ENCODE peak calls at places on chromosomes 11 and 22, in ten cellular contexts. I is neural progenitor cell, M is esophagus squamous epithelium, E is adrenal gland, L is keratinocyte, U is small intestine, P is GM23248, Y is right atrium auricular region, G is iPS DF 6.9, V is cardiac muscle cell. Z is an unnamed sample. For H3K4me1 and H3K36me3, the result is how much of the 10 kb centered on the place peaks cover.

GRCh38 chr11:123195182-123196059 is at the start of gene CLMP:
- DNase-seq in V (peak), M (no peak), L (no peak), P (peak), U (no peak), G (no peak), I (peak), E (peak), Y (no peak), Z (peak)

GRCh38 chr11:122334546-122335375 is 218.7 kb upstream of the BLID start:
- DNase-seq in L (no peak), U (no peak), Y (no peak), P (no peak), G (no peak), M (no peak), I (no peak), V (no peak), E (no peak), Z (no peak)

GRCh38 chr11:28939381-28939780 is 831.2 kb downstream of the METTL15 start:
- DNase-seq in P (no peak), E (no peak), L (no peak), M (no peak), G (no peak), Y (no peak), V (no peak), U (no peak), I (no peak), Z (no peak)

GRCh38 chr11:24437123-24437522 is 59.7 kb upstream of the LUZP2 start:
- DNase-seq in M (no peak), Y (no peak), U (no peak), I (no peak), P (no peak), G (no peak), V (no peak), L (no peak), E (no peak), Z (no peak)

GRCh38 chr11:71080239-71081097 is 171.9 kb downstream of the SHANK2 start:
- DNase-seq in M (no peak), U (peak), E (peak), P (peak), I (peak), L (peak), G (peak), V (peak), Y (no peak), Z (no peak)

GRCh38 chr11:117839234-117839882 is 14.8 kb upstream of the FXYD2 start:
- DNase-seq in L (no peak), U (peak), M (no peak), Y (no peak), G (no peak), E (no peak), I (no peak), P (no peak), V (no peak), Z (no peak)

GRCh38 chr11:43852057-43852636 is 28.5 kb upstream of the ALKBH3 start:
- DNase-seq in Y (no peak), L (peak), M (no peak), P (peak), I (peak), G (peak), V (peak), U (peak), E (peak), Z (no peak)

GRCh38 chr11:126233391-126233790 is 21.8 kb downstream of the FAM118B start:
- DNase-seq in V (no peak), G (no peak), E (no peak), I (no peak), U (no peak), Y (no peak), L (no peak), P (peak), M (no peak), Z (no peak)

GRCh38 chr22:19478466-19479357 is at the start of gene UFD1:
- DNase-seq in U (peak), P (peak), M (no peak), G (peak), V (peak), E (peak), I (peak), L (peak), Y (peak), Z (peak)

GRCh38 chr22:42343551-42344081 is 73.2 kb upstream of the TCF20 start:
- DNase-seq in G (no peak), E (no peak), P (peak), Y (no peak), M (no peak), L (no peak), V (peak), I (peak), U (no peak), Z (no peak)

GRCh38 chr11:72191961-72192381 is at the start of gene FOLR1:
- DNase-seq in E (no peak), Y (no peak), L (no peak), G (no peak), P (peak), I (peak), V (peak), U (no peak), M (no peak), Z (peak)

GRCh38 chr11:42764936-42765335 is 546.9 kb upstream of the API5 start:
- DNase-seq in G (no peak), Y (no peak), E (no peak), I (no peak), M (no peak), V (no peak), P (no peak), L (no peak), U (no peak), Z (no peak)

GRCh38 chr11:68354181-68354872 is 41.9 kb downstream of the LRP5 start:
- DNase-seq in M (no peak), I (no peak), E (peak), U (peak), P (peak), Y (peak), L (peak), V (no peak), G (no peak), Z (peak)

GRCh38 chr11:45410391-45411215 is 124.5 kb upstream of the SYT13 start:
- DNase-seq in E (no peak), I (peak), P (no peak), G (no peak), M (no peak), Y (no peak), U (no peak), V (no peak), L (no peak), Z (no peak)

GRCh38 chr22:44595841-44596341 is 97.9 kb upstream of the RTL6 start:
- DNase-seq in G (no peak), L (no peak), P (no peak), V (no peak), M (no peak), I (no peak), Y (no peak), E (no peak), U (no peak), Z (no peak)

GRCh38 chr11:107496011-107496410 is 38.4 kb upstream of the CWF19L2 start:
- DNase-seq in M (no peak), P (peak), L (no peak), V (no peak), I (no peak), U (no peak), G (no peak), Y (no peak), E (peak), Z (no peak)

GRCh38 chr11:107505667-107506066 is 48.0 kb upstream of the CWF19L2 start:
- DNase-seq in L (no peak), G (no peak), U (no peak), P (no peak), Y (no peak), I (no peak), E (no peak), M (no peak), V (no peak), Z (no peak)

DNA sequence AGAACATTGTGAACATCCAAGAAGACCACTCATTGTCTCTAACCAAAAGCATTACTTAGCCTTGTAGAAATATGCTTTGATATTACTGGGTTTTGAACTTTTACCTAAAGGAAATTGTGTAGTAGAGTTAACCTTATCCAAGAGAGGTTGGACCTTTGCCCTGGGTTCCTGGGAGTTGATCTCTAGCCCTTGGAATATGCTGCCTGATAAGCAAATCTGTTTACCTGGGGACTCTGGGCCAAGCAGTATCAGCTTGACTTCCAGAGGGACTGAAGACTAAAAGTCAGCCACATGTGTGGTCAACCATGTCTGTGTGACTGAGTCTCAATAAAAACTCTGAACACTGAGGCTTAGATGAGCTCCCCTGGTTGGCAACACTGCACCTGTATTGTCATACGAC is 44.1 kb upstream of the CWF19L2 start:
- DNase-seq in V (no peak), G (no peak), U (peak), L (no peak), I (no peak), M (no peak), Y (no peak), P (no peak), E (no peak), Z (no peak)
- H3K27ac ChIP-seq in V (no peak), G (no peak), U (no peak), L (no peak), I (no peak), M (no peak), Y (no peak), P (no peak), E (no peak), Z (no peak)

GRCh38 chr22:30325724-30326703 is 727 bp downstream of the TBC1D10A start:
- DNase-seq in M (no peak), U (peak), P (peak), E (peak), G (no peak), L (no peak), Y (no peak), I (peak), V (peak), Z (no peak)
- H3K4me1 ChIP-seq in M (half or more), U (under half), P (under half), E (under half), G (under half), L (under half), Y (half or more), I (under half), V (under half), Z (under half)

GRCh38 chr22:33812578-33812977 is 107.7 kb downstream of the LARGE1 start:
- DNase-seq in P (no peak), V (no peak), M (no peak), L (no peak), Y (no peak), E (no peak), U (no peak), G (no peak), I (no peak), Z (no peak)

GRCh38 chr22:33807465-33807864 is 112.8 kb downstream of the LARGE1 start:
- DNase-seq in Y (no peak), G (no peak), I (no peak), U (no peak), P (peak), E (peak), L (no peak), V (no peak), M (no peak), Z (no peak)

GRCh38 chr22:33806191-33806590 is 114.1 kb downstream of the LARGE1 start:
- DNase-seq in V (no peak), U (peak), P (peak), Y (no peak), E (no peak), M (no peak), L (no peak), G (no peak), I (no peak), Z (no peak)

GRCh38 chr22:33811686-33812085 is 108.6 kb downstream of the LARGE1 start:
- DNase-seq in Y (peak), U (no peak), L (no peak), V (peak), P (peak), G (no peak), M (no peak), E (peak), I (peak), Z (peak)

GRCh38 chr22:33811208-33811607 is 109.1 kb downstream of the LARGE1 start:
- DNase-seq in E (no peak), I (no peak), P (no peak), Y (no peak), V (peak), L (no peak), G (no peak), U (no peak), M (no peak), Z (no peak)
- H3K36me3 ChIP-seq in E (under half), I (under half), P (under half), Y (under half), V (under half), L (under half), G (under half), U (under half), M (under half), Z (under half)

GRCh38 chr11:73312806-73313403 is 4.8 kb downstream of the ARHGEF17 start:
- DNase-seq in E (no peak), L (no peak), P (peak), V (no peak), G (no peak), I (no peak), U (no peak), M (no peak), Y (no peak), Z (no peak)
- H3K27ac ChIP-seq in E (no peak), L (no peak), P (peak), V (peak), G (no peak), I (no peak), U (peak), M (peak), Y (peak), Z (peak)

GRCh38 chr11:34609850-34610249 is 11.0 kb upstream of the EHF start:
- DNase-seq in M (no peak), L (no peak), P (no peak), G (no peak), U (no peak), E (peak), Y (no peak), V (no peak), I (no peak), Z (no peak)
- H3K4me1 ChIP-seq in M (half or more), L (under half), P (under half), G (under half), U (under half), E (under half), Y (under half), V (under half), I (under half), Z (under half)

DNA sequence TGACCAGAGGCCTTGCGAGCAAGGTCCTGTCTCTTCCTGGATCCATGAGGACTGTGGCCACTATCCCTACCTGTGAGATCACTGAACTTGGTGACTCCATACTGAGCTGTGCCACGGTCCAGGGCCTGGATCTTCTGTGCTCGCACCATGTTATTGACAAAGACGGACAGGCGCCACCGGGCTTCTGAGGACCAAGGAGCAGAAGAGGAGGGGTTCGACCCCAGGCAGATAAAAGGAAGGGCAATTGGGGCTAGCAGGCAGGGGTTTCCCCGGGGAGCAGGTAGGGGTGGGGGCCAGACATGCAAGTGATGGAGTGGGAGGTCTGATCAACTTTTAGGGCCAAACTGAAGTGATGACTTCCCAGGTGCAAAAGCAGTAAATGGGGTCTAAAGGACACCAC is 2.2 kb downstream of the CTSF start:
- DNase-seq in V (no peak), G (no peak), M (no peak), Y (no peak), U (no peak), P (no peak), L (no peak), I (no peak), E (no peak), Z (no peak)
- H3K36me3 ChIP-seq in V (under half), G (under half), M (under half), Y (under half), U (under half), P (under half), L (under half), I (under half), E (under half), Z (under half)

GRCh38 chr22:36560001-36560400 is 31.0 kb upstream of the EIF3D start:
- DNase-seq in E (no peak), G (no peak), Y (no peak), I (no peak), P (no peak), V (no peak), U (no peak), L (no peak), M (no peak), Z (no peak)
- H3K27ac ChIP-seq in E (no peak), G (no peak), Y (no peak), I (no peak), P (no peak), V (no peak), U (no peak), L (no peak), M (no peak), Z (no peak)

GRCh38 chr11:76566811-76567210 is 103.7 kb downstream of the LRRC32 start:
- DNase-seq in I (no peak), U (no peak), M (no peak), V (no peak), E (no peak), G (no peak), L (no peak), P (no peak), Y (no peak), Z (no peak)

GRCh38 chr11:76562541-76562940 is 108.0 kb downstream of the LRRC32 start:
- DNase-seq in G (no peak), V (no peak), E (no peak), Y (no peak), P (no peak), M (no peak), L (no peak), I (no peak), U (no peak), Z (no peak)

GRCh38 chr11:76567261-76567660 is 103.3 kb downstream of the LRRC32 start:
- DNase-seq in P (no peak), M (no peak), E (no peak), G (no peak), U (no peak), I (no peak), Y (no peak), V (no peak), L (no peak), Z (no peak)

GRCh38 chr11:76561245-76561644 is 109.3 kb downstream of the LRRC32 start:
- DNase-seq in G (no peak), I (no peak), Y (no peak), E (no peak), M (no peak), V (no peak), U (no peak), L (no peak), P (peak), Z (no peak)

GRCh38 chr11:76564400-76564799 is 106.1 kb downstream of the LRRC32 start:
- DNase-seq in M (no peak), G (no peak), P (no peak), E (no peak), V (no peak), L (no peak), U (no peak), I (no peak), Y (no peak), Z (no peak)
- H3K4me1 ChIP-seq in M (under half), G (under half), P (under half), E (under half), V (under half), L (under half), U (under half), I (under half), Y (under half), Z (under half)